ENCODE peak calls at places on chromosomes 12 and 14, in six cellular contexts. V is neuronal stem cell, B is H1, L is trophoblast cell, Q is H9, C is mesenchymal stem cell. T is an unnamed sample.

GRCh38 chr12:81077686-81078441 is at the start of gene ACSS3:
- DNase-seq in C (peak; percentile 40), Q (peak; percentile 94), L (no peak), V (peak; percentile 80), B (peak; percentile 53), T (no peak)

GRCh38 chr14:94676495-94677238 is 64.5 kb downstream of the SERPINA3 start:
- DNase-seq in B (no peak), L (no peak), Q (no peak), V (no peak), C (no peak), T (no peak)

GRCh38 chr14:105876829-105877228 is 350.4 kb downstream of the TMEM121 start:
- DNase-seq in B (no peak), V (no peak), Q (no peak), L (no peak), C (no peak), T (no peak)

GRCh38 chr12:64679487-64679983 is 69.2 kb downstream of the RASSF3 start:
- DNase-seq in L (no peak), V (no peak), Q (no peak), B (no peak), C (no peak), T (peak; percentile 65)

GRCh38 chr12:97109441-97109840 is 202.4 kb downstream of the NEDD1 start:
- DNase-seq in V (no peak), B (no peak), C (no peak), Q (no peak), L (no peak), T (no peak)

GRCh38 chr12:1885605-1886245 is 32.7 kb downstream of the CACNA2D4 start:
- DNase-seq in V (no peak), Q (no peak), B (no peak), L (no peak), C (no peak), T (no peak)

GRCh38 chr14:68987653-68988036 is 8.5 kb upstream of the ACTN1 start:
- DNase-seq in L (no peak), V (peak; percentile 20), Q (peak; percentile 79), B (no peak), C (no peak), T (no peak)

GRCh38 chr12:116855744-116856470 is 25.3 kb downstream of the HRK start:
- DNase-seq in Q (no peak), B (no peak), V (no peak), C (no peak), L (peak; percentile 61), T (no peak)

GRCh38 chr14:33954016-33954598 is 3.2 kb upstream of the EGLN3 start:
- DNase-seq in C (no peak), B (no peak), L (no peak), Q (no peak), V (no peak), T (no peak)

GRCh38 chr12:109267361-109267760 is 41.7 kb downstream of the FOXN4 start:
- DNase-seq in Q (no peak), V (no peak), L (no peak), C (no peak), B (no peak), T (no peak)

GRCh38 chr12:52486166-52487105 is 6.6 kb downstream of the KRT6A start:
- DNase-seq in Q (no peak), L (no peak), V (no peak), C (no peak), B (no peak), T (no peak)

GRCh38 chr12:8145754-8146415 is 10.9 kb upstream of the ZNF705A start:
- DNase-seq in V (peak; percentile 5), L (no peak), B (peak; percentile 50), C (peak; percentile 34), Q (peak; percentile 89), T (peak; percentile 85)

GRCh38 chr12:44874981-44875416 is 1.1 kb downstream of the NELL2 start:
- DNase-seq in B (no peak), C (no peak), V (peak; percentile 37), L (no peak), Q (peak; percentile 57), T (no peak)

GRCh38 chr12:37543131-37543965 is 773.2 kb upstream of the ALG10B start:
- DNase-seq in Q (no peak), V (no peak), L (no peak), C (no peak), B (no peak), T (no peak)

GRCh38 chr14:85250369-85250768 is 279.6 kb upstream of the FLRT2 start:
- DNase-seq in Q (peak; percentile 58), B (peak; percentile 17), C (no peak), V (peak; percentile 48), L (no peak), T (no peak)

GRCh38 chr14:95424533-95424932 is 91.9 kb downstream of the SYNE3 start:
- DNase-seq in C (no peak), L (no peak), Q (no peak), B (no peak), V (no peak), T (peak; percentile 23)

GRCh38 chr14:58865520-58866281 is 227.9 kb downstream of the DACT1 start:
- DNase-seq in L (peak; percentile 60), C (peak; percentile 9), B (no peak), V (no peak), Q (no peak), T (peak; percentile 78)

GRCh38 chr12:57475271-57476161 is 4.2 kb downstream of the ARHGAP9 start:
- DNase-seq in B (no peak), V (no peak), L (no peak), C (peak; percentile 51), Q (peak; percentile 63), T (no peak)

GRCh38 chr12:101697197-101697929 is at the start of gene CHPT1:
- DNase-seq in B (peak; percentile 54), Q (peak; percentile 89), L (peak; percentile 73), C (peak; percentile 57), V (peak; percentile 63), T (peak; percentile 38)

GRCh38 chr12:16347391-16348298 is at the start of gene MGST1:
- DNase-seq in B (peak; percentile 73), Q (peak; percentile 95), C (peak; percentile 64), L (peak; percentile 15), V (peak; percentile 89), T (peak; percentile 59)

GRCh38 chr14:83257466-83258439 is 1724.1 kb upstream of the SEL1L start:
- DNase-seq in B (no peak), L (peak; percentile 1), V (no peak), Q (no peak), C (peak; percentile 2), T (no peak)

GRCh38 chr14:65927871-65928270 is 515.3 kb downstream of the FUT8 start:
- DNase-seq in Q (no peak), V (no peak), C (no peak), L (peak; percentile 74), B (no peak), T (no peak)

DNA sequence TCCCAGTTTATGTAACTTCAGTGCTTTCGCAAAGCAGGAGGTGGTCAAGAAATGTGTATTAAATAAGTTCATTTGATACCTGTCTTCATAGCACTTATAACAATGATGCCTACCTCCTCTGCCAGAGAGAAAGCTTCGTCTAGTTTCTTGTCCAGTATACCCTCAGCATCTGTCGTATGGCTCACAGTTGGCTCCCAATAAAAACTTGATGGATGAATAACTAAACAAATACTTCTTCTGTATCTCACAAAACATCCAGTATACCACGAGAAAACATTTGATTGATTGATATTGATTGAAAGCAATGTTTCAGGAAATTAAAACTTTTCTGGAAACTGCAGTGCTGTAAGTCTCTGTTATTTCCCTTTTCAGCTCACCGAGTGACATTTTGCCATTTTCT is 26.9 kb upstream of the PTGDR start:
- DNase-seq in V (no peak), B (no peak), C (no peak), Q (no peak), L (no peak), T (no peak)
- H4K91ac ChIP-seq in V (no peak overlapping the region), B (no peak overlapping the region), C (no peak overlapping the region), Q (no peak overlapping the region), L (no peak overlapping the region), T (peak overlapping the region; percentile 7)

GRCh38 chr12:82461393-82461792 is 103.1 kb downstream of the METTL25 start:
- DNase-seq in B (no peak), C (no peak), L (no peak), V (no peak), Q (no peak), T (no peak)
- H4K91ac ChIP-seq in B (no peak overlapping the region), C (no peak overlapping the region), L (no peak overlapping the region), V (no peak overlapping the region), Q (no peak overlapping the region), T (no peak overlapping the region)

GRCh38 chr12:121946313-121947025 is 28.1 kb downstream of the CFAP251 start:
- DNase-seq in Q (no peak), C (no peak), V (no peak), B (no peak), L (no peak), T (no peak)

GRCh38 chr12:121949643-121950397 is 31.4 kb downstream of the CFAP251 start:
- DNase-seq in Q (no peak), B (no peak), V (no peak), C (peak; percentile 98), L (peak; percentile 87), T (peak; percentile 98)

GRCh38 chr12:121953293-121953692 is 34.9 kb downstream of the CFAP251 start:
- DNase-seq in L (no peak), C (no peak), B (no peak), V (no peak), Q (no peak), T (no peak)

GRCh38 chr12:121943926-121944325 is 25.5 kb downstream of the CFAP251 start:
- DNase-seq in L (no peak), C (no peak), Q (no peak), V (no peak), B (no peak), T (no peak)

DNA sequence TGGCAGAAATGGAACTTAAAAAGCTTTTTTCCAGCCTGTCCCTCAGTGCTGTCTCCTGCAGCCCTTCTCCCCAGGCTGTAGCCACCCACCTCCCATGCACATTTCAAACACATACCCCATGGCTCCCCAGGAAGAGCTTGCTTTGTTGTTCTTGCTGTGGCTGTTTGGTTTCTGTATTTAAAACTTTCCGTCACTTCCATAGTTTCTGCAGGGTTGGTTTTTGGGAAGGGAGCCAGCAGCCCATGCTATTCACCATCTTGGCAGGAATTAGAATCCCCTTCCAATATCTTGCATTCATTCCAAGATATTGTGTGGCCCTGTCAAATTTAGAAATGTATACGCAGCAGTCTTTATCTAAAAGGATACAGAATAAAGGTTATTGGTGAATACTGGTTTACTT is 29.6 kb downstream of the CFAP251 start:
- DNase-seq in Q (no peak), B (no peak), C (no peak), V (no peak), L (no peak), T (peak; percentile 7)
- H4K91ac ChIP-seq in Q (no peak overlapping the region), B (no peak overlapping the region), C (no peak overlapping the region), V (no peak overlapping the region), L (no peak overlapping the region), T (peak overlapping the region; percentile 20)

DNA sequence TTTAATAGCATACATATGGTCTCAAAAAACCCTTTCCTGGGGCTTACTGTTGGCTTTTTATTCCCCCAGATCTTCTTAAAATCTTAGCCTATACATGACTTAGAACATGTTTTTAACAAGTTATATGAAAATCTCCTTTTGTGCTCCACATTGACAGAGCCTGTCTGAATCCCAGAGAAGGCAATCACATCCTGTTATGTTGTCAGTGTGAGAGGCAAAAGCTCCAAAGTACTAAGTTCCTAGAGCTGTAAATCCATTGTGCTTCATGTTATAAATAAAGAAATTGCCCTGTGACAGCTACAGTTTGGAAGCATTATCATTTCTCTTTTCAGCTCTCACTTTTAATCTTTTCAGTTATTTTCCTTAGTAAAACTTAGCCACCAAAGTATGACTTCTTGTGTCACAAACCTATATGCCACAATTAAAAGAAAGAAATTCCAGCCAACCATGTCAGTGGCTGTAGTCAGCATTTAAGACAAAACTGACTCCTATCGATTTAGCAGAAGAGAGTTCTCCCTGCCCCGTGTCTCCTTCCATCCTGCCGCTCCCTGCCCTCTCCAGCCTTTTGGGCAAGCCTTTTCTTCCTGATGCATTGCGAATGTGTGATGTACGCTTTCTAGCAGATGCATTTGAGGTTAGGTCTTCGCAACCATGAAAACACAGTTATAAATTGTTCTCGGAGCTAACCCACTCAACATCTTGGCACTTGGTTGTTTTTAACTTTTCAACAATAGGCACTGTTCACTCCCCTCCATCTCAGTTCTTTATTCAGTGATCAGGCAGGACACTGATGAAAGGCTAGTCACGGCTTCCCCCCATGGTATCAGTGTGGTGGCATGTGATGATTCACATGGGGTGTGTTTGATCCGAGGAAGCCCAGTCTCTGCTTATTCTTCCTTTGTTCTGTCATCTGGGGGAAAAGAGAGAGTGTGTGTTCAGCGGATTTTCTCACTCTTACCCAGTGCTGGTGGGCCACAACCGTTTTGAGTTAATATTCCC is 143.5 kb downstream of the SSPN start:
- DNase-seq in V (no peak), Q (no peak), L (no peak), C (peak; percentile 28), B (no peak), T (peak; percentile 78)
- H4K91ac ChIP-seq in V (no peak overlapping the region), Q (no peak overlapping the region), L (peak overlapping the region; percentile 10), C (no peak overlapping the region), B (no peak overlapping the region), T (peak overlapping the region; percentile 27)